ENCODE peak calls at places on chromosomes 7 and 10, in nine cellular contexts. I, K, J, U, B, W, T, P and Q are unnamed samples.

GRCh38 chr7:140242057-140243031 is 65.6 kb upstream of the KDM7A start:
- DNase-seq in T (no peak), K (no peak), U (peak; percentile 62), I (peak; percentile 22), W (no peak), P (no peak), J (no peak), B (no peak), Q (no peak)

GRCh38 chr10:85601526-85601925 is 765.1 kb downstream of the GRID1 start:
- DNase-seq in B (no peak), P (no peak), U (no peak), T (no peak), W (no peak), K (no peak), I (no peak), J (no peak), Q (no peak)

GRCh38 chr10:70970830-70971229 is 82.5 kb upstream of the PCBD1 start:
- DNase-seq in P (no peak), U (no peak), K (no peak), B (no peak), J (no peak), I (no peak), W (no peak), T (no peak), Q (no peak)

GRCh38 chr7:99440195-99440594 is 1.5 kb downstream of the CPSF4 start:
- DNase-seq in W (no peak), U (no peak), T (peak; percentile 62), J (no peak), I (no peak), K (no peak), B (peak; percentile 42), P (peak; percentile 37), Q (no peak)

GRCh38 chr7:50552921-50553320 is 12.3 kb downstream of the DDC start:
- DNase-seq in B (peak; percentile 66), K (no peak), I (no peak), T (peak; percentile 77), P (peak; percentile 77), W (no peak), J (no peak), U (peak; percentile 18), Q (no peak)

GRCh38 chr10:101595591-101596433 is 7.7 kb downstream of the DPCD start:
- DNase-seq in W (no peak), B (no peak), J (no peak), I (no peak), P (no peak), K (no peak), U (no peak), T (no peak), Q (no peak)

GRCh38 chr10:6300106-6300783 is 97.5 kb downstream of the PFKFB3 start:
- DNase-seq in B (peak; percentile 67), U (peak; percentile 89), T (peak; percentile 17), I (no peak), W (peak; percentile 64), J (no peak), K (no peak), P (peak; percentile 55), Q (peak; percentile 82)

GRCh38 chr10:18179901-18180300 is 39.7 kb downstream of the CACNB2 start:
- DNase-seq in J (no peak), B (peak; percentile 88), K (no peak), W (no peak), I (peak; percentile 64), T (peak; percentile 82), U (no peak), P (peak; percentile 92), Q (no peak)

GRCh38 chr10:36118289-36118688 is 476.2 kb upstream of the FZD8 start:
- DNase-seq in I (no peak), P (no peak), U (no peak), T (no peak), W (no peak), B (no peak), K (no peak), J (no peak), Q (no peak)

GRCh38 chr7:80705164-80705781 is 66.8 kb downstream of the CD36 start:
- DNase-seq in B (no peak), U (no peak), T (no peak), K (no peak), J (no peak), I (no peak), P (no peak), W (no peak), Q (no peak)

GRCh38 chr10:49299816-49300139 is 808 bp downstream of the C10orf71 start:
- DNase-seq in J (no peak), W (peak; percentile 15), I (peak; percentile 28), T (no peak), K (no peak), B (no peak), U (no peak), P (no peak), Q (peak; percentile 87)

GRCh38 chr7:48250441-48250951 is 79.2 kb downstream of the ABCA13 start:
- DNase-seq in U (no peak), T (peak; percentile 95), I (no peak), P (peak; percentile 77), B (peak; percentile 0), J (peak; percentile 69), W (no peak), K (no peak), Q (no peak)

GRCh38 chr7:24227068-24227467 is 56.9 kb upstream of the NPY start:
- DNase-seq in K (no peak), P (no peak), T (no peak), I (no peak), B (no peak), U (no peak), J (no peak), W (no peak), Q (peak; percentile 10)

GRCh38 chr10:98486421-98486820 is 39.7 kb upstream of the HPS1 start:
- DNase-seq in W (no peak), I (no peak), B (peak; percentile 92), P (no peak), T (peak; percentile 79), K (no peak), J (peak; percentile 89), U (no peak), Q (no peak)

GRCh38 chr10:19329475-19329874 is 280.9 kb downstream of the MALRD1 start:
- DNase-seq in B (no peak), P (no peak), T (no peak), U (no peak), J (no peak), I (no peak), W (no peak), K (no peak), Q (no peak)

GRCh38 chr10:132297521-132297920 is 10.2 kb downstream of the STK32C start:
- DNase-seq in K (no peak), P (no peak), B (no peak), W (peak; percentile 28), J (no peak), I (no peak), U (no peak), T (no peak), Q (peak; percentile 56)

GRCh38 chr10:60542691-60543090 is 153.0 kb upstream of the ANK3 start:
- DNase-seq in P (no peak), K (no peak), W (no peak), J (no peak), T (no peak), U (no peak), B (no peak), I (no peak), Q (no peak)

GRCh38 chr7:40916811-40917210 is 782.0 kb downstream of the SUGCT start:
- DNase-seq in W (no peak), P (peak; percentile 31), T (peak; percentile 64), U (no peak), J (no peak), K (no peak), B (no peak), I (no peak), Q (no peak)

GRCh38 chr7:81449105-81449504 is 320.7 kb downstream of the HGF start:
- DNase-seq in J (no peak), U (no peak), T (no peak), I (no peak), K (no peak), B (no peak), P (peak; percentile 35), W (no peak), Q (peak; percentile 34)

GRCh38 chr10:26064106-26064505 is 130.1 kb downstream of the MYO3A start:
- DNase-seq in W (no peak), U (no peak), P (no peak), K (no peak), B (no peak), J (no peak), T (no peak), I (no peak), Q (no peak)

GRCh38 chr7:151821226-151821625 is 55.7 kb downstream of the PRKAG2 start:
- DNase-seq in I (no peak), K (no peak), P (no peak), J (no peak), U (no peak), W (no peak), T (no peak), B (no peak), Q (no peak)

GRCh38 chr10:79488870-79489269 is 23.5 kb upstream of the EIF5AL1 start:
- DNase-seq in W (no peak), T (peak; percentile 19), P (no peak), B (no peak), I (no peak), K (no peak), J (no peak), U (no peak), Q (no peak)

GRCh38 chr10:48215148-48215982 is 59.1 kb downstream of the FRMPD2 start:
- DNase-seq in I (peak; percentile 64), U (peak; percentile 65), P (peak; percentile 57), T (peak; percentile 33), K (no peak), B (peak; percentile 32), J (peak; percentile 5), W (peak; percentile 37), Q (peak; percentile 60)

GRCh38 chr10:35600193-35600592 is 4.9 kb upstream of the GJD4 start:
- DNase-seq in T (no peak), U (no peak), I (peak; percentile 3), J (no peak), K (no peak), W (no peak), P (peak; percentile 30), B (no peak), Q (peak; percentile 13)

GRCh38 chr7:134613623-134614347 is 32.9 kb upstream of the BPGM start:
- DNase-seq in I (no peak), J (peak; percentile 88), U (no peak), W (no peak), P (peak; percentile 98), K (no peak), T (peak; percentile 95), B (peak; percentile 97), Q (no peak)

GRCh38 chr7:41027428-41028115 is 675.3 kb downstream of the INHBA start:
- DNase-seq in W (no peak), K (no peak), U (no peak), J (peak; percentile 98), T (peak; percentile 95), B (peak; percentile 93), P (peak; percentile 96), I (no peak), Q (no peak)

GRCh38 chr7:134140889-134141867 is 14.0 kb downstream of the LRGUK start:
- DNase-seq in B (peak; percentile 74), T (peak; percentile 42), I (peak; percentile 89), J (no peak), K (peak; percentile 46), P (peak; percentile 70), W (peak; percentile 78), U (peak; percentile 71), Q (peak; percentile 84)

GRCh38 chr7:77409739-77410545 is 6.2 kb downstream of the GSAP start:
- DNase-seq in W (no peak), U (no peak), T (peak; percentile 96), J (no peak), P (peak; percentile 93), K (no peak), I (no peak), B (peak; percentile 95), Q (no peak)

GRCh38 chr7:32658034-32658944 is 163.0 kb downstream of the AVL9 start:
- DNase-seq in W (no peak), P (peak; percentile 84), B (no peak), U (no peak), T (peak; percentile 15), J (no peak), K (no peak), I (no peak), Q (no peak)

GRCh38 chr10:53476650-53477312 is 704.2 kb upstream of the MBL2 start:
- DNase-seq in U (no peak), T (no peak), K (no peak), J (no peak), I (no peak), B (no peak), P (no peak), W (no peak), Q (no peak)

GRCh38 chr10:49761789-49762565 is at the start of gene OGDHL:
- DNase-seq in K (peak; percentile 33), I (peak; percentile 83), J (no peak), P (peak; percentile 49), W (peak; percentile 68), U (peak; percentile 56), T (peak; percentile 31), B (peak; percentile 68), Q (no peak)